ENCODE peak calls at places on chromosome 20, in six cellular contexts. O is H1, E is HCT116, A is IMR-90, H is A549, J is HepG2. D is an unnamed sample.

GRCh38 chr20:1171461-1172093 is 13.2 kb downstream of the TMEM74B start:
- DNase-seq in A (peak), E (no peak), H (peak), J (peak), O (no peak), D (peak)

GRCh38 chr20:4697874-4698221 is 23.9 kb upstream of the PRND start:
- DNase-seq in H (no peak), O (no peak), E (no peak), A (no peak), J (no peak), D (no peak)

GRCh38 chr20:59006864-59007757 is at the start of gene CTSZ:
- DNase-seq in H (peak), O (no peak), A (no peak), E (no peak), J (no peak), D (peak)

GRCh38 chr20:50625986-50626677 is 65.2 kb downstream of the RIPOR3 start:
- DNase-seq in O (no peak), J (peak), E (peak), A (peak), H (peak), D (no peak)

GRCh38 chr20:58094160-58094559 is 134.3 kb downstream of the ANKRD60 start:
- DNase-seq in J (no peak), H (no peak), A (no peak), O (no peak), E (no peak), D (no peak)

GRCh38 chr20:35991142-35991771 is 22.9 kb downstream of the CNBD2 start:
- DNase-seq in O (no peak), E (peak), A (peak), J (peak), H (peak), D (peak)

GRCh38 chr20:38926934-38927616 is 858 bp downstream of the FAM83D start:
- DNase-seq in J (no peak), O (no peak), A (peak), E (no peak), H (peak), D (peak)

GRCh38 chr20:18052856-18053255 is 4.9 kb downstream of the OVOL2 start:
- DNase-seq in E (no peak), A (no peak), J (no peak), O (no peak), H (no peak), D (no peak)

GRCh38 chr20:63542696-63543095 is 4.9 kb downstream of the SRMS start:
- DNase-seq in O (no peak), E (no peak), J (no peak), H (no peak), A (no peak), D (no peak)

GRCh38 chr20:49318091-49318429 is 40.2 kb upstream of the ZNFX1 start:
- DNase-seq in O (no peak), E (no peak), H (no peak), A (no peak), J (no peak), D (no peak)

GRCh38 chr20:9186396-9186795 is 117.5 kb downstream of the PLCB4 start:
- DNase-seq in J (no peak), H (no peak), E (no peak), A (no peak), O (no peak), D (no peak)

GRCh38 chr20:10540636-10541493 is 105.8 kb downstream of the SLX4IP start:
- DNase-seq in O (no peak), J (peak), A (peak), H (peak), E (peak), D (peak)

DNA sequence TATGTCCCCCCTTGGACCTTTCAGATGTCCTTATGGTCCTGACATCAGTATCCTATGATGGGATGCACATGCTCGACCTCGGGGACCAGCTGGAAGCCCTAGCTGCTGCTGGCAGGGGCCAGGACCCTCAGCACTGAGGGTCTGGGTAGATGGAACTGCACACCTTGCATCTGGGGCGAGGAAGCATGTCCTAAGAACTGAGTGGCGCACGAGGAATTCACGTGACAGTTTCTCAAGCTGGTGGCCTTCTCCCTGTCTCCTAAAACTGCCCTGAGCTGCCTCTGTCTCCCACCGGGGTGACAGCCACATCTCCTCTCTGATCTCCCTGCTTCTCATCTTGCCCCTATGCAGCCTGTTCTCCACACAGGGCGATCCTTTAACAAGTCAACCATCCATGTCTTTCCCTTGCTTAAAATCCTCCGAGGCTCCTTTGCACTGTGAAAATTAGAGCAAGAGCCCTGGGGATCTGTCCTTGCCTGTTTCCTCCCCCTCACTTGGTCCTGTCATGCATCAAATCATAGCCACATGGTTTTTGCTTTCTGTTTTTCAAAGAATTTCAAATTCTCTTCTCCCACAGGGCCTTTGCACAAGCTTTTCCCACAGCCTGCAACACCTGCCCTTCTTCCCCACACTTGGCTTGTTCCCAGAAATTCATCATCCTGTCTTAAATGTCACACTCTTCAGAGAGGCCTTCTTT is 107.7 kb downstream of the CDH26 start:
- DNase-seq in E (no peak), H (no peak), O (no peak), J (no peak), A (no peak), D (no peak)
- H3K4me2 ChIP-seq in E (no peak), H (no peak), O (no peak), J (no peak), A (no peak), D (no peak)

DNA sequence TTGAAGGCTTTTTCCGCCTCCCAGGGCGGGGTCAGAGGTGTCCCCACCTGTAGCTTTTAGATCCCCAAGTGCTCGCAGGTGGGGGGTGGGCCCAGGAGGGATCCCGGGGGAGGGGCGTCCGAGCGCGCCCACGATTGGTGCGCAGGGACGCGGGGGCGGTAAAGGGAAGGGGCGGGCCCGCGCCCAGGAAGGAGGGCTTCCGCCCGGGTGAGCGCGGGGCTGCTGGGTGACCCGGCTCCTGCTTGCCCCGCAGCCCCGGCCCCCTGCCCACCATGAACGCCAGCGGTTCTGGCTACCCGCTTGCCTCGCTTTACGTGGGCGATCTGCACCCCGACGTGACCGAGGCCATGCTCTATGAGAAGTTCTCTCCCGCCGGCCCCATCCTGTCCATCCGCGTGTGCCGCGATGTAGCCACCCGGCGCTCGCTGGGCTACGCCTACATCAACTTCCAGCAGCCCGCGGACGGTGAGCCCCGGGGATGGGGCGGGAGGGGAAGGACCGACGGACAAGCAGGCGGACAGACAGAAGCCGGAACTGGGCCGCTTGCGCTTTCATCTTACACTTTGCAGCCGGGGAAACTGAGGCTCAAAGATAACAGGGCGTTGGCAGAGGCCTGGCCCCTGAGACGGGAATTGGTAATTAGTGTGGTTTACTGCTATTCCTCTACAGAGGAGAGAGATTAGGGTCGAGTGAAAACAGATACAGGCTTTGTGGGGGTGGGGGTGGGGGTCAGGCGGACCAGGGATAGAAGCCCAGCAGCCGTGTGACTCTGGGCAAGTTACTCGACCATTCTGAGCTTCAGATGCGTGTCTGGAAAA is at the start of gene PABPC1L:
- DNase-seq in J (peak), H (peak), A (peak), E (peak), O (peak), D (no peak)
- TF ChIP-seq POLR2A in J (peak), H (peak), A (peak), E (no peak), O (peak), D (peak)

GRCh38 chr20:37567331-37567665 is 39.6 kb upstream of the BLCAP start:
- DNase-seq in H (no peak), J (no peak), A (no peak), E (no peak), O (no peak), D (no peak)
- H3K4me2 ChIP-seq in H (peak), J (no peak), A (no peak), E (no peak), O (peak), D (no peak)

GRCh38 chr20:41133709-41134361 is 3.5 kb upstream of the PLCG1 start:
- DNase-seq in J (no peak), H (no peak), E (no peak), O (no peak), A (peak), D (no peak)
- TF ChIP-seq POLR2A in J (no peak), H (no peak), E (no peak), O (no peak), A (no peak), D (no peak)

GRCh38 chr20:62403331-62403730 is 3.8 kb downstream of the CABLES2 start:
- DNase-seq in A (no peak), H (no peak), E (no peak), O (no peak), J (no peak), D (no peak)

GRCh38 chr20:62405108-62405980 is 1.7 kb downstream of the CABLES2 start:
- DNase-seq in O (no peak), H (peak), A (peak), J (peak), E (no peak), D (peak)

GRCh38 chr20:62404761-62405107 is 2.4 kb downstream of the CABLES2 start:
- DNase-seq in J (no peak), O (no peak), H (no peak), A (no peak), E (no peak), D (no peak)

GRCh38 chr20:62402456-62402855 is 4.6 kb downstream of the CABLES2 start:
- DNase-seq in A (no peak), E (no peak), O (no peak), H (no peak), J (no peak), D (no peak)

GRCh38 chr20:62404112-62404665 is 2.9 kb downstream of the CABLES2 start:
- DNase-seq in J (no peak), O (no peak), E (no peak), H (no peak), A (no peak), D (no peak)
- H3K4me2 ChIP-seq in J (no peak), O (no peak), E (no peak), H (no peak), A (no peak), D (no peak)